ENCODE peak calls at places on chromosome 4, in four cellular contexts. P is BJ, D is astrocyte, N is pancreas. E is an unnamed sample.

GRCh38 chr4:41324861-41325260 is 68.1 kb downstream of the UCHL1 start:
- DNase-seq in P (no peak), D (no peak), N (no peak), E (no peak)

GRCh38 chr4:74133786-74134499 is 24.0 kb upstream of the MTHFD2L start:
- DNase-seq in P (no peak), D (peak), N (peak), E (peak)

GRCh38 chr4:79211490-79211889 is 114.4 kb downstream of the NAA11 start:
- DNase-seq in P (no peak), D (no peak), N (no peak), E (no peak)

GRCh38 chr4:152094851-152095700 is 334.3 kb upstream of the GATB start:
- DNase-seq in P (no peak), D (peak), N (no peak), E (no peak)

GRCh38 chr4:15501941-15502340 is 32.3 kb downstream of the CC2D2A start:
- DNase-seq in P (no peak), D (no peak), N (no peak), E (no peak)

GRCh38 chr4:10496200-10496599 is 39.0 kb upstream of the ZNF518B start:
- DNase-seq in P (no peak), D (no peak), N (no peak), E (no peak)

GRCh38 chr4:11635336-11635735 is 206.6 kb upstream of the HS3ST1 start:
- DNase-seq in P (no peak), D (peak), N (no peak), E (no peak)

GRCh38 chr4:93684571-93684970 is 144.0 kb upstream of the ATOH1 start:
- DNase-seq in P (no peak), D (no peak), N (no peak), E (no peak)

GRCh38 chr4:110417151-110417550 is 58.8 kb upstream of the ENPEP start:
- DNase-seq in P (no peak), D (no peak), N (no peak), E (no peak)

GRCh38 chr4:41613362-41613761 is 75.4 kb downstream of the LIMCH1 start:
- DNase-seq in P (no peak), D (peak), N (no peak), E (no peak)

GRCh38 chr4:188728359-188728758 is 589.1 kb downstream of the TRIML1 start:
- DNase-seq in P (no peak), D (no peak), N (no peak), E (no peak)

GRCh38 chr4:108830509-108831244 is 67.8 kb upstream of the ETNPPL start:
- DNase-seq in P (no peak), D (no peak), N (no peak), E (no peak)

GRCh38 chr4:55884093-55884850 is 30.8 kb downstream of the EXOC1 start:
- DNase-seq in P (no peak), D (no peak), N (no peak), E (no peak)

GRCh38 chr4:99504804-99505502 is 5.9 kb upstream of the C4orf17 start:
- DNase-seq in P (no peak), D (no peak), N (no peak), E (no peak)

GRCh38 chr4:14111730-14112171 is 484.2 kb upstream of the BOD1L1 start:
- DNase-seq in P (peak), D (peak), N (no peak), E (peak)

GRCh38 chr4:118012142-118012541 is 22.1 kb upstream of the NDST3 start:
- DNase-seq in P (no peak), D (no peak), N (no peak), E (no peak)
- TF ChIP-seq CTCF in P (no peak), D (peak), N (no peak), E (no peak)

DNA sequence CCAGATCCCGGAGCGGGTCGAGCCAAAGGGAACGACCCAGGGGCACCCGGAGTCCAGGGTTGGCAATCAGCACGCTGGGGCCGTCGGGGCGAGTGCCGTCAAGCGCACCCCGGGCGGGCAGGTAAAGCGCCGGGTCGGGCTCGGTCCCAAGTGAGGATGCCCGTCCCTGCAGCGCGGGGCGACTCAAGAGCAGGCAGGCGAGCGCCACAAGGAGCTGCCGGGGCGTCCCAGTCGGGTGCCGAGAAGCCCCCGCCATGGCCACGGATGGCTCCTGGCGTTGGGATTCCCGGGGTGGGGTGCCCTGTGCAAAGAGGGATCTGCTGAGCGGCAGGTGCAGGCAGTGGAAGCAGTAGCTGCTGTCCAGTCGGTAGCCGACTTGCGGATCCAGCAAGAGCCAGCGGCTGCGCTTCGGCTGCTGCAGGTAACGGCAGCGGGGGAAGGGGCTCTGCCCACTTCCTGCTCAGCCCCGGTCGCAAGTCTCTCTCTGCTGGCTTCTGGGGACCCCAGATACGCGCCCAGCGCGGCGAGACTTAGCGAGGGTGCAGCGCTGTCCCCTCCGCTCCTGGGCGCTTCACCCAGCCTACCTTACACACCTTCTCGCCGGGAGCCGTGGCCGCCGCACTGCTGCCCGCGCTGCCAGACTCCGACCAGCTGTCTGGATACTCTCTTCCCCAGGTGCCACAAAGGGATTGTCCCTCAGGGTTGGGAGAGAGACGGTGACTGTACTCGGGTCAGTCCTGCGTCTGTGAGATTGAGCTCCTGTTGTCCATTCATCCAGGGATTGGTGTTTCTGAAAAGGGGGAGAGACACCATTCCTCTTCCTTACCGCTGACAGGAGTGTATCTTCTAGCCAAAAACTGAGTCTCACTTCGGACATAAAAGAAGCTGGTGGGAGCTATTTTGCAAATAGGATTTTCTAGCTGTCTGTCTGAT is at the start of gene FREM3:
- DNase-seq in P (no peak), D (no peak), N (peak), E (no peak)
- H3K4me3 ChIP-seq in P (no peak), D (peak), N (peak), E (no peak)

GRCh38 chr4:156294577-156294976 is 340.9 kb upstream of the CTSO start:
- DNase-seq in P (no peak), D (peak), N (no peak), E (peak)
- TF ChIP-seq CTCF in P (peak), D (peak), N (no peak), E (peak)

DNA sequence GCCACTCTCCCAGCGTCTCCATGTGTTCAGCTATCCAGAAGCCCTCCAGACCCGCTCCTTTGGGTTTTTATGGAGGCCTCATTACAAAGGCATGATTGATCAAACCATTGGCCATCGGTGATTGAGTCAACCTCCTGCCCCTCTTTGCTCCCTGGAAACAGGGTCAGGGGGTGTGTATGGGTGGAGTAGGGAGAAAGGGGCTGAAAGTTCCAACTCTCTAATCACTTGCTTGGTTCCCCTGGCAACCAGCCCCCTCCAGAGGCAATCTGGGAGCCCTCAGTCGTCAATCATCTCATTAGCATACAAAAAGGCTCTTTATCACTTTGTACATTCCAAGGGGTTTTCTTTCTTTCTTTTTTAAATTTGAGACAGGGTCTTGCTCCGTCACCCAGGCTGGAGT is 2.3 kb downstream of the TRIM2 start:
- DNase-seq in P (no peak), D (no peak), N (no peak), E (no peak)
- H3K4me3 ChIP-seq in P (no peak), D (no peak), N (peak), E (no peak)

E was measured in AG04449.